ENCODE peak calls at places on chromosomes 1 and 21, in five cellular contexts. W is spleen, R is A549, M is IMR-90, V is astrocyte. H is an unnamed sample.

GRCh38 chr1:44571712-44572571 is 102.3 kb downstream of the TMEM53 start:
- DNase-seq in W (no peak), R (no peak), M (no peak), V (no peak), H (peak; percentile 78)

GRCh38 chr1:162629077-162629637 is 3.1 kb upstream of the DDR2 start:
- DNase-seq in W (no peak), R (no peak), M (no peak), V (peak; percentile 49), H (no peak)

GRCh38 chr1:64933296-64934070 is 32.9 kb downstream of the JAK1 start:
- DNase-seq in W (no peak), R (peak; percentile 60), M (peak; percentile 96), V (peak; percentile 97), H (no peak)

GRCh38 chr21:29671728-29672127 is 268.1 kb downstream of the GRIK1 start:
- DNase-seq in W (no peak), R (no peak), M (no peak), V (no peak), H (no peak)

GRCh38 chr1:23216771-23217420 is 406 bp downstream of the HTR1D start:
- DNase-seq in W (peak; percentile 76), R (no peak), M (no peak), V (no peak), H (peak; percentile 40)

GRCh38 chr1:54463259-54464030 is 57.3 kb upstream of the SSBP3 start:
- DNase-seq in W (no peak), R (no peak), M (no peak), V (no peak), H (no peak)

GRCh38 chr1:43345119-43345518 is 7.5 kb downstream of the MPL start:
- DNase-seq in W (no peak), R (no peak), M (no peak), V (no peak), H (peak; percentile 95)

GRCh38 chr1:203380395-203381150 is 29.7 kb upstream of the FMOD start:
- DNase-seq in W (no peak), R (no peak), M (no peak), V (no peak), H (no peak)

GRCh38 chr1:231040019-231040799 is at the start of gene FAM89A:
- DNase-seq in W (peak; percentile 91), R (peak; percentile 46), M (no peak), V (no peak), H (peak; percentile 31)

GRCh38 chr1:23592209-23592905 is 33.1 kb upstream of the ID3 start:
- DNase-seq in W (no peak), R (no peak), M (no peak), V (no peak), H (no peak)

GRCh38 chr1:243508303-243508713 is 252.5 kb downstream of the SDCCAG8 start:
- DNase-seq in W (peak; percentile 92), R (no peak), M (no peak), V (no peak), H (peak; percentile 16)

GRCh38 chr1:247360991-247361721 is 29.5 kb upstream of the ZNF496 start:
- DNase-seq in W (no peak), R (no peak), M (peak; percentile 21), V (no peak), H (no peak)

GRCh38 chr21:15495965-15496364 is 233.8 kb upstream of the USP25 start:
- DNase-seq in W (no peak), R (no peak), M (peak; percentile 0), V (peak; percentile 8), H (no peak)

GRCh38 chr1:10195570-10195969 is 14.8 kb upstream of the KIF1B start:
- DNase-seq in W (no peak), R (peak; percentile 37), M (peak; percentile 66), V (peak; percentile 58), H (peak; percentile 19)

GRCh38 chr1:34744851-34745250 is 10.0 kb upstream of the GJB5 start:
- DNase-seq in W (no peak), R (no peak), M (no peak), V (no peak), H (no peak)

GRCh38 chr1:239112536-239112935 is 273.8 kb upstream of the CHRM3 start:
- DNase-seq in W (no peak), R (no peak), M (no peak), V (no peak), H (no peak)

GRCh38 chr1:50940291-50940690 is 19.8 kb downstream of the FAF1 start:
- DNase-seq in W (no peak), R (no peak), M (no peak), V (no peak), H (no peak)

GRCh38 chr1:171653796-171654704 is 1.6 kb upstream of the MYOC start:
- DNase-seq in W (no peak), R (no peak), M (peak; percentile 10), V (peak; percentile 65), H (no peak)

GRCh38 chr1:99726818-99727217 is 39.6 kb downstream of the FRRS1 start:
- DNase-seq in W (no peak), R (no peak), M (no peak), V (no peak), H (peak; percentile 81)

GRCh38 chr1:99726407-99726806 is 40.0 kb downstream of the FRRS1 start:
- DNase-seq in W (no peak), R (no peak), M (no peak), V (no peak), H (no peak)

GRCh38 chr1:99725996-99726395 is 40.4 kb downstream of the FRRS1 start:
- DNase-seq in W (no peak), R (no peak), M (no peak), V (no peak), H (no peak)

GRCh38 chr1:99727575-99728190 is 38.8 kb downstream of the FRRS1 start:
- DNase-seq in W (no peak), R (no peak), M (peak; percentile 86), V (peak; percentile 78), H (no peak)

DNA sequence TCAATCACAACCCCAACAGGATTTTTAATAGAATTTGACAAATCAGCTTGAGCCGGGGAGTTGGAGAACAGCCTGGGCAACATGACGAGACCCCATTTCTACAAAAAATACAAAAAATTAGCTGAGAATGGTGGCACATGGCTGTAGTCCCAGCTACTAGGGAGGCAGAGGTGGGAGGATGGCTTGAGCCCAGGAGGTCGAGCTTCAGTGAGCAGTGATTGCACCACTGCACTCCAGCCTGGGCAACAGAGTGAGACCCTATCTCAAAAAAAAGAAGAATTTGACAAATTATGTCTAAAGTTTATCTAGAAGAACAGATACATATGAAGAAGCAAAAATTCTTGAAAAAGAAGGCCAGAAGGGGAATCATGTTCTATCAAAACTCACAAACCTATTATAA is 43.2 kb downstream of the FRRS1 start:
- DNase-seq in W (no peak), R (no peak), M (no peak), V (no peak), H (no peak)
- H3K4me1 ChIP-seq in W (no peaks in the 10 kb centered on the region), R (no peaks in the 10 kb centered on the region), M (peaks cover 2% of the 10 kb centered on the region), V (peaks cover 8% of the 10 kb centered on the region), H (no peaks in the 10 kb centered on the region)

DNA sequence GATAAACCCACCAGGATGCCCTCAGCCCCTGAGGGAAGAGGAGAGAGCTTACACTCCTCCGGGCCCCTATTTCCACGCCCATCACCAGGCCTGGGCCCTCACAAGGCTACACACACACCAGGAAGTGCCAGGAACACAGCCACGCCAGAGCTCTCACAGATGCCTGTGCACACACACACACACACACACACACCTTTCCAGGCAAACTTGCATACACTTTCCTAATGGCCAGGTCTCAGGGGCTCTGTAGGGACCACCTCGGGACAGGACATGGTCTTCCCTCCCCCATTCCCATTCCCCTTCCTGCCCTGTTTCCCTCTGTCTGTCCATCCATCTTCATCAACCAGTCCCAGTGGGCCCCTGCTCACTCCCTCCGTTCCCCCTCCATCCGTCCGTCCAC is 9.7 kb upstream of the EPHA2 start:
- DNase-seq in W (no peak), R (peak; percentile 69), M (no peak), V (no peak), H (no peak)
- H3K4me1 ChIP-seq in W (peaks cover 54% of the 10 kb centered on the region), R (peaks cover 80% of the 10 kb centered on the region), M (peaks cover 5% of the 10 kb centered on the region), V (peaks cover 26% of the 10 kb centered on the region), H (peaks cover 5% of the 10 kb centered on the region)

GRCh38 chr1:59143824-59144223 is 153.1 kb upstream of the FGGY start:
- DNase-seq in W (no peak), R (no peak), M (peak; percentile 41), V (no peak), H (peak; percentile 26)

GRCh38 chr1:59146056-59146455 is 150.8 kb upstream of the FGGY start:
- DNase-seq in W (no peak), R (no peak), M (no peak), V (no peak), H (no peak)

GRCh38 chr1:59149435-59149834 is 147.5 kb upstream of the FGGY start:
- DNase-seq in W (no peak), R (no peak), M (no peak), V (no peak), H (no peak)

GRCh38 chr1:59144959-59145358 is 151.9 kb upstream of the FGGY start:
- DNase-seq in W (no peak), R (no peak), M (no peak), V (no peak), H (no peak)

GRCh38 chr1:59146651-59147358 is 150.1 kb upstream of the FGGY start:
- DNase-seq in W (peak; percentile 90), R (peak; percentile 79), M (peak; percentile 28), V (no peak), H (peak; percentile 26)
- H3K4me1 ChIP-seq in W (peaks cover 60% of the 10 kb centered on the region), R (peaks cover 69% of the 10 kb centered on the region), M (peaks cover 18% of the 10 kb centered on the region), V (peaks cover 45% of the 10 kb centered on the region), H (no peaks in the 10 kb centered on the region)

DNA sequence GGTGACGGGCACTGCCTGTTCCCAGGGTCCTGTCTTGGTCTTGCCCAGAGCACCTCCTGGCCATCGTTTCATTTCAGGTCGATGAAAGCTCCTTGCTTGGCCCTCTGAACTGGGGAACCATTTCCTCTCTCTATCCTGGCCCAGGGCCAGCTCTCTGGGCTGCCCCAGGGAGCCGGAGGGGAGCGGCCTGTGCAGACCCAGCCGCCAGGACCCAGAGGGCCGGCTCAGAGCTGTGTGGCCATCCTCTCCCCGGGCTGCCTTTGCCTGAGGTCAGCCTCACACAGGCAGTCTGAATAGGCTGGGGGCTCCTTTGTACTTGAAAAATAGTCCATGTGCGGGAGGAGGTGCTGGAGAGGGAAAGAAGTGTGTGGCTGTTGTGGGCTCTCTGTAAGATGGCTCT is 275.2 kb upstream of the VAMP3 start:
- DNase-seq in W (no peak), R (no peak), M (no peak), V (no peak), H (no peak)
- H3K4me1 ChIP-seq in W (peaks cover 10% of the 10 kb centered on the region), R (peaks cover 7% of the 10 kb centered on the region), M (peaks cover 9% of the 10 kb centered on the region), V (peaks cover 10% of the 10 kb centered on the region), H (no peaks in the 10 kb centered on the region)

H was measured in small intestine.